ENCODE peak calls at places on chromosome 4, in four cellular contexts. Y is K562, N is GM12878, J is HepG2. X is an unnamed sample.

GRCh38 chr4:173414456-173414855 is 15.5 kb upstream of the SCRG1 start:
- DNase-seq in N (no peak), J (no peak), Y (no peak), X (no peak)

GRCh38 chr4:8555716-8556115 is 24.5 kb upstream of the GPR78 start:
- DNase-seq in Y (no peak), N (no peak), J (no peak), X (no peak)

GRCh38 chr4:1376841-1377605 is 29.2 kb downstream of the NKX1-1 start:
- DNase-seq in J (no peak), Y (no peak), N (no peak), X (no peak)

GRCh38 chr4:7338876-7339623 is 95.7 kb downstream of the PSAPL1 start:
- DNase-seq in N (no peak), Y (no peak), J (no peak), X (no peak)

GRCh38 chr4:88526221-88526815 is 2.7 kb upstream of the PYURF start:
- DNase-seq in J (no peak), Y (no peak), N (no peak), X (peak)

GRCh38 chr4:181261279-181261678 is 981.9 kb upstream of the TENM3 start:
- DNase-seq in N (no peak), Y (no peak), J (no peak), X (no peak)

GRCh38 chr4:23903859-23904438 is 14.1 kb upstream of the PPARGC1A start:
- DNase-seq in J (no peak), Y (no peak), N (no peak), X (no peak)

GRCh38 chr4:2560167-2560566 is 23.7 kb downstream of the FAM193A start:
- DNase-seq in N (no peak), J (no peak), Y (no peak), X (no peak)

GRCh38 chr4:7206856-7207567 is 14.7 kb downstream of the SORCS2 start:
- DNase-seq in N (no peak), J (no peak), Y (peak), X (peak)

GRCh38 chr4:95507147-95507546 is 41.6 kb downstream of the UNC5C start:
- DNase-seq in Y (no peak), J (no peak), N (no peak), X (no peak)

GRCh38 chr4:144754562-144755410 is 108.8 kb downstream of the HHIP start:
- DNase-seq in Y (no peak), J (no peak), N (no peak), X (no peak)

GRCh38 chr4:8319731-8320385 is 50.3 kb downstream of the HTRA3 start:
- DNase-seq in N (no peak), Y (no peak), J (no peak), X (no peak)

GRCh38 chr4:152961041-152961751 is 25.1 kb downstream of the FHDC1 start:
- DNase-seq in N (no peak), Y (no peak), J (no peak), X (no peak)

DNA sequence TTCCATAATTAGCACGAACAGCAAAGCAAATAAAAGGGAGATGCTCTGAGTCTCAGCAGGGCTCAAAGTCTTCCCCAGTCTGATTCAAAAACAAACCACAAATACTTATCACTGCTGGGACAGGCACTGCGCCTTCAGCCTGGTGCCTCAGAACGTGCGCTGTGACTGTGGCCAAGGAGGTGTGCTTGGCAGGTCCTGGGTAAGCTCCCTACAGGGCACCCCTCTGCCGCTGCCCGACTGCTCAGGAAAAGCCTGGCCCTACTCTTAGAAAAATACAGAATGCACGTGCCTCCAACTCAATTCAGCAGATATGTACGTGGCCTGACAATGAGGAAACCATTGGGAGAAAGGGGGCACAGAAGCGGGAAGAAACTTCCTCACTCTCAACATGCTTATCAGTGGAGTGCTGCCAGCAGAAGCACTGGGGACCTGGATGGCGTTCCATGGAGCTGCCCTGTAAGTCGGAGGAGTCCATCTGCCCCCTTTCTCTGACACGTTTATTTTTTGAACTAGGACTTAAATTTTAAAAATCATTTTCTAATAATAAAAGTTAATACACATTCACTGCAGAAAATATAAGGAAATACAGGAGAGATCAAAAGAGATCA is 86.8 kb downstream of the GATB start:
- DNase-seq in J (no peak), Y (no peak), N (no peak), X (peak)
- H3K4me3 ChIP-seq in J (no peak), Y (no peak), N (no peak), X (no peak)

GRCh38 chr4:138347561-138347960 is 105.4 kb upstream of the SLC7A11 start:
- DNase-seq in Y (no peak), J (no peak), N (no peak), X (no peak)
- TF ChIP-seq MAX in Y (no peak), J (no peak), N (no peak), X (no peak)

GRCh38 chr4:169080970-169081369 is 70.9 kb upstream of the CBR4 start:
- DNase-seq in N (no peak), J (no peak), Y (no peak), X (no peak)
- TF ChIP-seq NFIC in N (no peak), J (no peak), Y (no peak), X (peak)

GRCh38 chr4:141352328-141352727 is 131.6 kb downstream of the ZNF330 start:
- DNase-seq in J (no peak), N (no peak), Y (peak), X (no peak)
- H3K4me3 ChIP-seq in J (no peak), N (no peak), Y (no peak), X (no peak)

GRCh38 chr4:80199947-80200346 is 2.6 kb downstream of the PRDM8 start:
- DNase-seq in Y (no peak), J (no peak), N (no peak), X (no peak)
- TF ChIP-seq MAX in Y (no peak), J (no peak), N (no peak), X (no peak)

GRCh38 chr4:5638976-5639375 is 69.4 kb downstream of the EVC2 start:
- DNase-seq in J (no peak), N (no peak), Y (no peak), X (no peak)

GRCh38 chr4:5638316-5638715 is 70.0 kb downstream of the EVC2 start:
- DNase-seq in J (no peak), Y (no peak), N (no peak), X (no peak)

GRCh38 chr4:5639556-5639955 is 68.8 kb downstream of the EVC2 start:
- DNase-seq in N (no peak), Y (no peak), J (no peak), X (no peak)

GRCh38 chr4:5635826-5636196 is 72.5 kb downstream of the EVC2 start:
- DNase-seq in N (no peak), J (no peak), Y (no peak), X (no peak)

GRCh38 chr4:5636766-5637670 is 71.3 kb downstream of the EVC2 start:
- DNase-seq in N (no peak), J (no peak), Y (no peak), X (no peak)
- TF ChIP-seq NFIC in N (no peak), J (no peak), Y (no peak), X (no peak)

GRCh38 chr4:119028296-119028695 is 107.3 kb upstream of the MYOZ2 start:
- DNase-seq in N (no peak), J (no peak), Y (no peak), X (no peak)

GRCh38 chr4:119026662-119027444 is 108.8 kb upstream of the MYOZ2 start:
- DNase-seq in Y (no peak), N (no peak), J (no peak), X (no peak)

GRCh38 chr4:119025916-119026661 is 109.5 kb upstream of the MYOZ2 start:
- DNase-seq in J (no peak), Y (no peak), N (no peak), X (no peak)

GRCh38 chr4:119029847-119030535 is 105.6 kb upstream of the MYOZ2 start:
- DNase-seq in Y (no peak), N (no peak), J (no peak), X (no peak)

GRCh38 chr4:119027815-119028214 is 107.8 kb upstream of the MYOZ2 start:
- DNase-seq in Y (no peak), N (no peak), J (no peak), X (no peak)
- H3K4me3 ChIP-seq in Y (no peak), N (no peak), J (no peak), X (no peak)

GRCh38 chr4:112648263-112649054 is 11.5 kb downstream of the LARP7 start:
- DNase-seq in N (no peak), J (no peak), Y (no peak), X (no peak)

GRCh38 chr4:112649055-112649408 is 12.1 kb downstream of the LARP7 start:
- DNase-seq in J (no peak), N (no peak), Y (no peak), X (no peak)

GRCh38 chr4:112647785-112648184 is 10.8 kb downstream of the LARP7 start:
- DNase-seq in J (no peak), N (no peak), Y (no peak), X (no peak)

GRCh38 chr4:112646632-112647537 is 9.9 kb downstream of the LARP7 start:
- DNase-seq in N (no peak), Y (no peak), J (no peak), X (no peak)

GRCh38 chr4:112645541-112646329 is 8.8 kb downstream of the LARP7 start:
- DNase-seq in Y (no peak), J (no peak), N (no peak), X (no peak)
- TF ChIP-seq MAX in Y (no peak), J (no peak), N (no peak), X (no peak)